ENCODE peak calls at places on chromosomes 4 and X, in seven cellular contexts. One of them, this sample, is unnamed.

GRCh38 chr4:5409980-5410618 is 298.3 kb downstream of the EVC2 start:
- DNase-seq in heart right ventricle: no peak
- DNase-seq in MCF 10A: peak
- DNase-seq in A549: no peak
- DNase-seq in GM10248: no peak
- DNase-seq in GM20000: no peak
- DNase-seq in brain microvascular endothelial cell: no peak
- DNase-seq in this sample: no peak

GRCh38 chrX:105297041-105297440 is 76.5 kb upstream of the TEX13A start:
- DNase-seq in heart right ventricle: no peak
- DNase-seq in GM10248: no peak
- DNase-seq in brain microvascular endothelial cell: no peak
- DNase-seq in MCF 10A: peak
- DNase-seq in A549: no peak
- DNase-seq in GM20000: no peak
- DNase-seq in this sample: no peak

GRCh38 chr4:179110356-179110755 is 1668.1 kb upstream of the AGA start:
- DNase-seq in GM10248: no peak
- DNase-seq in A549: no peak
- DNase-seq in MCF 10A: peak
- DNase-seq in heart right ventricle: no peak
- DNase-seq in brain microvascular endothelial cell: peak
- DNase-seq in GM20000: no peak
- DNase-seq in this sample: no peak

GRCh38 chrX:133640161-133641015 is 225.1 kb upstream of the GPC4 start:
- DNase-seq in MCF 10A: no peak
- DNase-seq in heart right ventricle: no peak
- DNase-seq in GM20000: no peak
- DNase-seq in A549: no peak
- DNase-seq in brain microvascular endothelial cell: no peak
- DNase-seq in GM10248: no peak
- DNase-seq in this sample: no peak

GRCh38 chr4:56038763-56039162 is 90.0 kb downstream of the CEP135 start:
- DNase-seq in GM20000: no peak
- DNase-seq in heart right ventricle: no peak
- DNase-seq in MCF 10A: no peak
- DNase-seq in GM10248: no peak
- DNase-seq in A549: no peak
- DNase-seq in brain microvascular endothelial cell: no peak
- DNase-seq in this sample: no peak

GRCh38 chr4:3487861-3488260 is 24.8 kb downstream of the DOK7 start:
- DNase-seq in GM20000: no peak
- DNase-seq in heart right ventricle: no peak
- DNase-seq in A549: no peak
- DNase-seq in MCF 10A: no peak
- DNase-seq in brain microvascular endothelial cell: no peak
- DNase-seq in GM10248: no peak
- DNase-seq in this sample: no peak

GRCh38 chr4:153987291-153987690 is 198.4 kb upstream of the SFRP2 start:
- DNase-seq in MCF 10A: peak
- DNase-seq in GM20000: no peak
- DNase-seq in GM10248: no peak
- DNase-seq in A549: no peak
- DNase-seq in heart right ventricle: no peak
- DNase-seq in brain microvascular endothelial cell: peak
- DNase-seq in this sample: no peak

GRCh38 chr4:164023214-164023613 is 528.7 kb downstream of the TMA16 start:
- DNase-seq in GM20000: no peak
- DNase-seq in brain microvascular endothelial cell: no peak
- DNase-seq in GM10248: no peak
- DNase-seq in heart right ventricle: no peak
- DNase-seq in A549: no peak
- DNase-seq in MCF 10A: no peak
- DNase-seq in this sample: no peak

GRCh38 chr4:106588906-106589305 is 220.3 kb upstream of the GIMD1 start:
- DNase-seq in brain microvascular endothelial cell: no peak
- DNase-seq in A549: no peak
- DNase-seq in MCF 10A: no peak
- DNase-seq in heart right ventricle: no peak
- DNase-seq in GM10248: no peak
- DNase-seq in GM20000: no peak
- DNase-seq in this sample: no peak

GRCh38 chrX:136711147-136711546 is 63.2 kb downstream of the CD40LG start:
- DNase-seq in heart right ventricle: peak
- DNase-seq in GM10248: no peak
- DNase-seq in GM20000: peak
- DNase-seq in MCF 10A: peak
- DNase-seq in A549: peak
- DNase-seq in brain microvascular endothelial cell: peak
- DNase-seq in this sample: no peak

GRCh38 chr4:30429813-30430466 is 290.2 kb upstream of the PCDH7 start:
- DNase-seq in GM10248: no peak
- DNase-seq in brain microvascular endothelial cell: peak
- DNase-seq in GM20000: no peak
- DNase-seq in MCF 10A: peak
- DNase-seq in A549: no peak
- DNase-seq in heart right ventricle: no peak
- DNase-seq in this sample: no peak

GRCh38 chr4:71415491-71415890 is 76.7 kb downstream of the SLC4A4 start:
- DNase-seq in brain microvascular endothelial cell: peak
- DNase-seq in heart right ventricle: no peak
- DNase-seq in GM20000: no peak
- DNase-seq in MCF 10A: no peak
- DNase-seq in A549: no peak
- DNase-seq in GM10248: no peak
- DNase-seq in this sample: no peak

GRCh38 chr4:139281212-139281611 is 1.2 kb upstream of the MGARP start:
- DNase-seq in A549: peak
- DNase-seq in GM20000: no peak
- DNase-seq in heart right ventricle: no peak
- DNase-seq in MCF 10A: peak
- DNase-seq in GM10248: no peak
- DNase-seq in brain microvascular endothelial cell: no peak
- DNase-seq in this sample: no peak
- TF ChIP-seq CTCF in A549: peak
- TF ChIP-seq CTCF in GM20000: no peak
- TF ChIP-seq CTCF in heart right ventricle: no peak
- TF ChIP-seq CTCF in MCF 10A: peak
- TF ChIP-seq CTCF in GM10248: no peak
- TF ChIP-seq CTCF in brain microvascular endothelial cell: peak
- TF ChIP-seq CTCF in this sample: no peak

GRCh38 chrX:21974011-21974385 is 33.5 kb downstream of the SMS start:
- DNase-seq in GM10248: no peak
- DNase-seq in GM20000: no peak
- DNase-seq in brain microvascular endothelial cell: no peak
- DNase-seq in MCF 10A: no peak
- DNase-seq in A549: no peak
- DNase-seq in heart right ventricle: no peak
- DNase-seq in this sample: peak

GRCh38 chrX:21973321-21974010 is 33.0 kb downstream of the SMS start:
- DNase-seq in MCF 10A: no peak
- DNase-seq in GM20000: no peak
- DNase-seq in A549: no peak
- DNase-seq in GM10248: no peak
- DNase-seq in brain microvascular endothelial cell: no peak
- DNase-seq in heart right ventricle: no peak
- DNase-seq in this sample: no peak

GRCh38 chrX:21975242-21975641 is 34.7 kb downstream of the SMS start:
- DNase-seq in A549: no peak
- DNase-seq in GM20000: no peak
- DNase-seq in brain microvascular endothelial cell: no peak
- DNase-seq in MCF 10A: no peak
- DNase-seq in heart right ventricle: no peak
- DNase-seq in GM10248: no peak
- DNase-seq in this sample: no peak

GRCh38 chrX:21972046-21972445 is 31.5 kb downstream of the SMS start:
- DNase-seq in A549: no peak
- DNase-seq in brain microvascular endothelial cell: no peak
- DNase-seq in heart right ventricle: no peak
- DNase-seq in MCF 10A: no peak
- DNase-seq in GM20000: no peak
- DNase-seq in GM10248: no peak
- DNase-seq in this sample: no peak

GRCh38 chrX:21972721-21973120 is 32.2 kb downstream of the SMS start:
- DNase-seq in heart right ventricle: no peak
- DNase-seq in MCF 10A: no peak
- DNase-seq in brain microvascular endothelial cell: peak
- DNase-seq in GM10248: no peak
- DNase-seq in A549: no peak
- DNase-seq in GM20000: no peak
- DNase-seq in this sample: no peak
- TF ChIP-seq CTCF in heart right ventricle: no peak
- TF ChIP-seq CTCF in MCF 10A: no peak
- TF ChIP-seq CTCF in brain microvascular endothelial cell: peak
- TF ChIP-seq CTCF in GM10248: no peak
- TF ChIP-seq CTCF in A549: peak
- TF ChIP-seq CTCF in GM20000: no peak
- TF ChIP-seq CTCF in this sample: peak

DNA sequence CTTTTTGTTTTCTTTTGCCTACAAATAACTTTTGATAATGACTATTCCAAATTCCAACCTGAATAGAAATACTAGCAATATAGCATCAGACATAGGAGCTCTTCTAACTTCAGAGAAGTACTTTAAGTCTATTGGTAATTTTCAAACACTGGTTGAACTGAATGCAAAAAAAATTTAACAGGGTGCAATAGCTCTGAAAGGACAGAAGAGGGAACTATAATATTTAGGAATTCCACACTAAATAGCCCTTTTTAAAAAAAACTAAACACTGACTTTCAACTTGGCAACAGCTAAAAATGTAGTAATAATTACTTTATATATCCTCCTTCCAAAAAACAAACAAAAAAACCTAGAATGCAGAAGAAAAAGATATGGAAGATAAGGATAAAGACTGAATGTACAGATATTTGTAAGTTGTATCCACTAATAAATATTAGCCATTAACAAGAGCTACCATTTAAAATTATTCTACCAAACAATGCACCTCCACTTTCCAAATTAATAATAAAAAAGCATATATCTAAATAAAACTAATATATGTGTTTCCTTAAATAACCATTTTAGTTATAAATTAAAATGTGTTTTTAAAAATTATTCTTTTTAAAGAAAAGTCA is 81.4 kb downstream of the FBXW7 start:
- DNase-seq in brain microvascular endothelial cell: no peak
- DNase-seq in heart right ventricle: no peak
- DNase-seq in GM20000: peak
- DNase-seq in A549: peak
- DNase-seq in GM10248: peak
- DNase-seq in MCF 10A: peak
- DNase-seq in this sample: peak
- TF ChIP-seq CTCF in brain microvascular endothelial cell: peak
- TF ChIP-seq CTCF in heart right ventricle: peak
- TF ChIP-seq CTCF in GM20000: peak
- TF ChIP-seq CTCF in A549: peak
- TF ChIP-seq CTCF in GM10248: peak
- TF ChIP-seq CTCF in MCF 10A: peak
- TF ChIP-seq CTCF in this sample: peak

DNA sequence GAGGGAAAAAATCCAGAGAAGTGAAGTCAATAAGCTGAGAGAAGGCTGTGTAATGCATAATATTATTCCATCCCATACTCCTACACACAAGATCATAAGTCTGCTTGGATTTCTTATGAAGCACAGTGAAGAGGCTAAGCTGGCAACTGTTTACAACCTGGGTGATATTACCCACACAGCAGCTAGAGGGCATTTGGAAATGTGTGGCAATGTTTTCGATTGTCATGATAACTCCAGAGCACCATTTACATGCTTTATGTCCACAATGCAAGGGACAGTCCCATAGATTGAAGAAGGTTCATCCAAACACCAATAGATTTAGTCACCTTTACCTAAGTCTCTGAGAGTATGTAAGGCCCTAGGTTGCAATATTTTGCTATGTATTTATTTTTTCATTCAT is 412.2 kb downstream of the PPP3CA start:
- DNase-seq in brain microvascular endothelial cell: no peak
- DNase-seq in A549: peak
- DNase-seq in GM10248: no peak
- DNase-seq in MCF 10A: peak
- DNase-seq in heart right ventricle: no peak
- DNase-seq in GM20000: no peak
- DNase-seq in this sample: no peak
- TF ChIP-seq CTCF in brain microvascular endothelial cell: peak
- TF ChIP-seq CTCF in A549: no peak
- TF ChIP-seq CTCF in GM10248: no peak
- TF ChIP-seq CTCF in MCF 10A: no peak
- TF ChIP-seq CTCF in heart right ventricle: peak
- TF ChIP-seq CTCF in GM20000: no peak
- TF ChIP-seq CTCF in this sample: peak

DNA sequence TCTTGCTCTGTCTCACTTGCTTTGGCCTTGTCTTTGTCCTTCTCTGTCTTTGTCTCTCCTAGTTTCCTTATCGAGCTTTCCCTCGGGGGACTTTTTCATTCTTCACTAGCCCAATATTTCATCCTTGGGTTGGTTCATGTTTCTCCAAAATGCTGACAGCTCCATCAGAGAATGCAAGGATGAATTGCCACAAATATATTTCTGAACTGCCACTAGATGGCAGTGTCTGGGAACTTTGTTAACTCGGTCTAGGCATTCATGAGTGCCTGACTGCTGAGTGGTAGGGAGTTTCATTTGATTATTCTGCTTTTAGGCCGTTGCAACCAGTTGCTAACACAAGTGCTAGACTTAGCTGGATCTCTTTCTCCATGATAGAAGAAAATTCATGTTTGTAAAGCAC is 73.5 kb upstream of the RAP2C start:
- DNase-seq in MCF 10A: peak
- DNase-seq in GM10248: peak
- DNase-seq in brain microvascular endothelial cell: peak
- DNase-seq in heart right ventricle: no peak
- DNase-seq in GM20000: peak
- DNase-seq in A549: peak
- DNase-seq in this sample: peak
- TF ChIP-seq CTCF in MCF 10A: peak
- TF ChIP-seq CTCF in GM10248: peak
- TF ChIP-seq CTCF in brain microvascular endothelial cell: peak
- TF ChIP-seq CTCF in heart right ventricle: peak
- TF ChIP-seq CTCF in GM20000: no peak
- TF ChIP-seq CTCF in A549: peak
- TF ChIP-seq CTCF in this sample: peak

DNA sequence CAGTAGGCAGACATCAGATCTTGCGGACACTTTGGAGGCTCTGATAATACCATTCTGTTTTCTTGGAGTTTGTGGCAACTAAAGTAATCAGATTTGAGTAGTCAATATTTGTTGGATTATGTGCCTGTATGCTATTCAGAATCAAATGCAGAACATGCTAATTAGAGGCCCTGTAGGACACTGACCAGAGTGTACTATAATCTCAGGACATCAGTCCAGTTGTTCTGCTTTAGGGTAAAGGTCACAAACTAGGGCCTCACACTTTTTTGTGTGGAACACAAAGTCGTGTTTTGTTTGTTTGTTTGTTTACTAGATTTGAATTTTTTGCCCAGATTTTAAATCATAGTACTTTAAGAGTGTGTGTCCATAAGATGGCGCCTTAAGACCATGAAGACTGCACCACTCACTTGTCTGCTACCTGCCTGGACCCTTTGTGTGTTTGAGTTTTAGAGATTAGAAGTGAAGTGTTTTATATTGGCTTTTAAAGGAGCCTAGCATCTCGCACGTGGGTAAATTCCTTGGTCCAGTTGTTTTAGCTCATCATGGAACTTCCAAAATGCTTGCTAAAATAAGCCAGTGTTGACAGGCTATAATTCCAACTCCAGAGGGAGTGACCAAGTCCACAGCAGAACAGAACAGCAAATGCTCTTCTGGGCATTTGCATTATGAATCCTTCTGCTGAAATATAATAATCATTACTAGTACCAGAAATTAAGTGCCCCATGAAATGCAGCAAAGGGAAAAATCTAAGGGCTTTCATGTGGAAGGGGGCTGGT is 34.7 kb downstream of the IL13RA1 start:
- DNase-seq in GM10248: no peak
- DNase-seq in MCF 10A: no peak
- DNase-seq in brain microvascular endothelial cell: no peak
- DNase-seq in heart right ventricle: no peak
- DNase-seq in GM20000: peak
- DNase-seq in A549: no peak
- DNase-seq in this sample: no peak
- TF ChIP-seq CTCF in GM10248: peak
- TF ChIP-seq CTCF in MCF 10A: peak
- TF ChIP-seq CTCF in brain microvascular endothelial cell: peak
- TF ChIP-seq CTCF in heart right ventricle: no peak
- TF ChIP-seq CTCF in GM20000: no peak
- TF ChIP-seq CTCF in A549: no peak
- TF ChIP-seq CTCF in this sample: peak

This sample was measured in GM13977.